ENCODE peak calls at places on chromosomes 11 and 22, in ten cellular contexts. P is AG04450, L is C1 segment of cervical spinal cord, R is SJSA1, D is tibial nerve, N is HTR-8/SVneo, H is endothelial cell, Q is DMS153, E is nucleus accumbens, Z is heart left ventricle. B is an unnamed sample.

GRCh38 chr22:49037701-49038245 is 789.9 kb downstream of the BRD1 start:
- DNase-seq in Z (no peak), E (no peak), D (no peak), H (no peak), R (no peak), L (no peak), Q (no peak), P (no peak), N (no peak), B (no peak)

GRCh38 chr11:119168471-119169271 is at the start of gene NLRX1:
- DNase-seq in N (peak; percentile 93), D (peak; percentile 71), Z (peak; percentile 89), L (peak; percentile 42), E (peak; percentile 40), H (peak; percentile 83), P (peak; percentile 39), R (peak; percentile 63), Q (peak; percentile 54), B (peak; percentile 87)

GRCh38 chr11:122207921-122208764 is 92.1 kb upstream of the BLID start:
- DNase-seq in Q (no peak), Z (no peak), E (no peak), H (no peak), D (no peak), N (no peak), R (peak; percentile 55), L (no peak), P (peak; percentile 56), B (no peak)

GRCh38 chr11:64241430-64242153 is 697 bp downstream of the FKBP2 start:
- DNase-seq in H (peak; percentile 100), E (peak; percentile 99), P (peak; percentile 99), D (peak; percentile 97), N (peak; percentile 87), R (peak; percentile 99), Q (peak; percentile 93), Z (peak; percentile 100), L (no peak), B (peak; percentile 99)

GRCh38 chr11:23211221-23211620 is 350.9 kb upstream of the CCDC179 start:
- DNase-seq in H (no peak), L (no peak), Z (no peak), Q (no peak), E (no peak), P (no peak), D (no peak), R (no peak), N (no peak), B (no peak)

GRCh38 chr11:117570701-117571100 is 226.3 kb downstream of the DSCAML1 start:
- DNase-seq in Q (peak; percentile 7), P (no peak), D (no peak), E (no peak), R (no peak), L (no peak), N (no peak), H (no peak), Z (no peak), B (peak; percentile 36)

GRCh38 chr11:62665630-62666258 is 632 bp downstream of the CSKMT start:
- DNase-seq in R (no peak), E (no peak), P (no peak), H (peak; percentile 52), N (peak; percentile 32), L (no peak), Q (peak; percentile 18), D (peak; percentile 33), Z (peak; percentile 53), B (peak; percentile 48)

GRCh38 chr11:10019906-10020682 is 273.9 kb downstream of the SBF2 start:
- DNase-seq in N (no peak), Q (no peak), H (no peak), Z (no peak), P (no peak), E (no peak), D (peak; percentile 48), L (no peak), R (no peak), B (peak; percentile 21)

GRCh38 chr11:105202422-105202821 is 62.9 kb upstream of the CARD18 start:
- DNase-seq in Q (no peak), P (no peak), E (no peak), H (no peak), N (no peak), L (no peak), D (no peak), R (no peak), Z (no peak), B (no peak)

B was measured in testis.